ENCODE peak calls at places on chromosome 9, in six cellular contexts. O is tibial nerve, I is left ventricle myocardium inferior, X is psoas muscle, C is K562, R is IMR-90. P is an unnamed sample. For H3K4me1 and H3K36me3, the result is how much of the 10 kb centered on the place peaks cover.

GRCh38 chr9:80061940-80062339 is 490.2 kb downstream of the TLE4 start:
- DNase-seq in O (peak), I (no peak), X (no peak), C (no peak), R (peak), P (no peak)

GRCh38 chr9:97176206-97176605 is 131.3 kb upstream of the CCDC180 start:
- DNase-seq in O (no peak), I (no peak), X (peak), C (no peak), R (no peak), P (no peak)

GRCh38 chr9:110592075-110592830 is 12.7 kb upstream of the SVEP1 start:
- DNase-seq in O (no peak), I (no peak), X (no peak), C (no peak), R (peak), P (no peak)

GRCh38 chr9:123725389-123725788 is 204.5 kb downstream of the DENND1A start:
- DNase-seq in O (no peak), I (peak), X (peak), C (no peak), R (peak), P (no peak)

GRCh38 chr9:123044556-123044955 is 11.1 kb downstream of the GPR21 start:
- DNase-seq in O (no peak), I (no peak), X (no peak), C (no peak), R (peak), P (no peak)

GRCh38 chr9:121282309-121283071 is 14.5 kb downstream of the GSN start:
- DNase-seq in O (peak), I (peak), X (peak), C (no peak), R (peak), P (peak)

GRCh38 chr9:22840641-22841040 is 394.0 kb downstream of the DMRTA1 start:
- DNase-seq in O (no peak), I (no peak), X (no peak), C (no peak), R (no peak), P (no peak)

GRCh38 chr9:125272697-125273096 is 11.1 kb downstream of the GAPVD1 start:
- DNase-seq in O (no peak), I (no peak), X (no peak), C (no peak), R (peak), P (no peak)

GRCh38 chr9:128887914-128888350 is 6.0 kb downstream of the LRRC8A start:
- DNase-seq in O (no peak), I (no peak), X (no peak), C (no peak), R (no peak), P (no peak)

GRCh38 chr9:36486933-36487481 is 85.7 kb upstream of the MELK start:
- DNase-seq in O (no peak), I (peak), X (peak), C (peak), R (no peak), P (peak)

GRCh38 chr9:101397746-101398334 is 578 bp downstream of the MRPL50 start:
- DNase-seq in O (no peak), I (no peak), X (no peak), C (no peak), R (no peak), P (no peak)

GRCh38 chr9:133384736-133385321 is 8.7 kb downstream of the STKLD1 start:
- DNase-seq in O (no peak), I (no peak), X (no peak), C (no peak), R (no peak), P (no peak)

GRCh38 chr9:120394058-120394669 is 185.8 kb downstream of the CDK5RAP2 start:
- DNase-seq in O (no peak), I (no peak), X (no peak), C (no peak), R (peak), P (no peak)

GRCh38 chr9:6984941-6985578 is 227.3 kb downstream of the KDM4C start:
- DNase-seq in O (no peak), I (no peak), X (no peak), C (no peak), R (no peak), P (no peak)

GRCh38 chr9:120830151-120830550 is 12.6 kb downstream of the PSMD5 start:
- DNase-seq in O (no peak), I (no peak), X (no peak), C (peak), R (peak), P (no peak)

GRCh38 chr9:114696814-114697544 is 15.0 kb upstream of the TEX48 start:
- DNase-seq in O (no peak), I (no peak), X (no peak), C (no peak), R (peak), P (no peak)

GRCh38 chr9:114465906-114466900 is 39.1 kb downstream of the WHRN start:
- DNase-seq in O (no peak), I (no peak), X (no peak), C (no peak), R (no peak), P (no peak)

GRCh38 chr9:121463026-121463827 is 36.4 kb downstream of the GGTA1 start:
- DNase-seq in O (peak), I (peak), X (peak), C (peak), R (peak), P (no peak)

GRCh38 chr9:36929350-36929675 is 104.8 kb downstream of the PAX5 start:
- DNase-seq in O (no peak), I (no peak), X (no peak), C (no peak), R (no peak), P (no peak)

GRCh38 chr9:38114905-38115304 is 45.9 kb upstream of the SHB start:
- DNase-seq in O (no peak), I (no peak), X (no peak), C (no peak), R (no peak), P (no peak)

GRCh38 chr9:22645893-22646292 is 199.3 kb downstream of the DMRTA1 start:
- DNase-seq in O (no peak), I (no peak), X (no peak), C (no peak), R (peak), P (no peak)

GRCh38 chr9:70113403-70114022 is 69.9 kb downstream of the MAMDC2 start:
- DNase-seq in O (peak), I (peak), X (peak), C (peak), R (peak), P (no peak)

GRCh38 chr9:101495810-101496209 is 37.8 kb upstream of the RNF20 start:
- DNase-seq in O (no peak), I (no peak), X (no peak), C (no peak), R (peak), P (no peak)

GRCh38 chr9:91207889-91208651 is 153.6 kb downstream of the AUH start:
- DNase-seq in O (no peak), I (no peak), X (no peak), C (no peak), R (peak), P (peak)

GRCh38 chr9:137554349-137554748 is 2.7 kb downstream of the MRPL41 start:
- DNase-seq in O (no peak), I (no peak), X (no peak), C (no peak), R (no peak), P (no peak)

GRCh38 chr9:89813482-89813881 is 208.7 kb downstream of the GADD45G start:
- DNase-seq in O (no peak), I (no peak), X (no peak), C (no peak), R (no peak), P (no peak)

GRCh38 chr9:129333613-129333960 is 155.5 kb upstream of the IER5L start:
- DNase-seq in O (no peak), I (no peak), X (no peak), C (no peak), R (no peak), P (peak)

GRCh38 chr9:125996671-125997509 is 249.7 kb downstream of the PBX3 start:
- DNase-seq in O (no peak), I (no peak), X (peak), C (no peak), R (no peak), P (peak)

GRCh38 chr9:116059466-116059865 is 94.1 kb upstream of the PAPPA start:
- DNase-seq in O (no peak), I (no peak), X (no peak), C (no peak), R (no peak), P (no peak)

GRCh38 chr9:35771943-35772342 is 17.9 kb upstream of the MSMP start:
- DNase-seq in O (no peak), I (no peak), X (no peak), C (no peak), R (no peak), P (no peak)

GRCh38 chr9:135581636-135582426 is 20.3 kb downstream of the PAEP start:
- DNase-seq in O (no peak), I (no peak), X (peak), C (no peak), R (no peak), P (no peak)

GRCh38 chr9:108759835-108760234 is 96.0 kb downstream of the ACTL7B start:
- DNase-seq in O (no peak), I (no peak), X (no peak), C (no peak), R (no peak), P (no peak)

GRCh38 chr9:91483189-91483691 is 59.6 kb upstream of the NFIL3 start:
- DNase-seq in O (no peak), I (no peak), X (no peak), C (no peak), R (peak), P (no peak)

GRCh38 chr9:117917873-117918272 is 213.7 kb downstream of the TLR4 start:
- DNase-seq in O (no peak), I (no peak), X (no peak), C (no peak), R (no peak), P (no peak)

DNA sequence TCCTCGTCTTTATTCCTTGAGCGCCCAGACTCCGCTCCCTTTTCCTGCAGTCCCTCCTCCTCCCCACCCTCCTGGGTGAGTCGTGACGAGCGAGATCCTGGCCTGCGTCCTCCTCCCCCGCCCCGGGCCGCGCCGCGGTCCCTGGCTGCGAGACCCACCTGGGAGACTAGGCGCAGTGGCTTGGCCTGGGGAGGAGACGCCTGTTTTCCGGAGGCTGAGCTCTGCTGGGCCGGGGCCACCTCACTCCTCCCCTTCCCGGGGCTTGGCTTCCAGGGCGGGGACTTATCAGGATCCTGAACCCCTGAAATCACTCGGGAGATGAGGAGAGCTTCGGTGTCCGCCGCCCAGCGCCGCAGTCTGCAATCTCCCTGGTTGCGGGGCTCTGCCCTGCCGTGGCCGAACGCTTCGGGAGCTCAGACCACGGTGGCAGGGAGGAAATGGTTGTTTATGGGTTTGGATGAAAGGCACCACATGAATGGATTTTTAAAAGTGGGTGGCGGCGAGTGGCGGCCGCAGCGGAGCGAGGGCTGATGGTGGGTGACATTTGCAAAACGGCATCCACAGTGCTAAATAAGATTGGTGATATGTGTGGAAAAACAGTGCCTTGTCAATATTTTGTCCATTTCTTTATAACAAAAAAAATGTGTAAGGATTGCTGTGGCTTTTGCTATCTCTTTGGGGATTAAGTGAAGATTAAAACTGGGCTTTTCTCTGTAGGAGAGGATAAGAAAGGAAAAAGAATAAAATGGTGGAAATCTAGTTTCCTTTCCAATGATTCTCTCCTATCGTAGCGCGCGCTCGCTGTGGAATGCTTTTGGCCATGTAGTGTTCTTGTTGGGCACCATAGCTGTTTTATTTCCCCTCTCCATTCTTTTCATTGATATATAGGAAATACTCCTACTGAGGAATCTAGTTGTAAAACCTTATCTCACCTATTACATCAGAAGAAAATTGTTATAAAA is 1.2 kb downstream of the STXBP1 start:
- DNase-seq in O (peak), I (peak), X (peak), C (peak), R (peak), P (peak)
- H3K4me1 ChIP-seq in O (under half), I (half or more), X (under half), C (under half), R (under half), P (under half)

GRCh38 chr9:21491742-21492141 is 9.6 kb upstream of the IFNE start:
- DNase-seq in O (no peak), I (no peak), X (no peak), C (no peak), R (no peak), P (no peak)
- TF ChIP-seq CTCF in O (no peak), I (no peak), X (no peak), C (no peak), R (peak), P (no peak)

GRCh38 chr9:113176748-113177147 is 25.9 kb downstream of the SLC31A2 start:
- DNase-seq in O (no peak), I (no peak), X (no peak), C (no peak), R (no peak), P (no peak)
- H3K36me3 ChIP-seq in O (under half), I (half or more), X (half or more), C (half or more), R (under half), P (under half)

GRCh38 chr9:81669011-81669739 is 20.2 kb downstream of the TLE1 start:
- DNase-seq in O (no peak), I (no peak), X (no peak), C (no peak), R (peak), P (no peak)

GRCh38 chr9:81671880-81672280 is 17.5 kb downstream of the TLE1 start:
- DNase-seq in O (peak), I (peak), X (peak), C (no peak), R (peak), P (peak)

GRCh38 chr9:81678088-81678487 is 11.3 kb downstream of the TLE1 start:
- DNase-seq in O (no peak), I (no peak), X (no peak), C (no peak), R (no peak), P (no peak)

DNA sequence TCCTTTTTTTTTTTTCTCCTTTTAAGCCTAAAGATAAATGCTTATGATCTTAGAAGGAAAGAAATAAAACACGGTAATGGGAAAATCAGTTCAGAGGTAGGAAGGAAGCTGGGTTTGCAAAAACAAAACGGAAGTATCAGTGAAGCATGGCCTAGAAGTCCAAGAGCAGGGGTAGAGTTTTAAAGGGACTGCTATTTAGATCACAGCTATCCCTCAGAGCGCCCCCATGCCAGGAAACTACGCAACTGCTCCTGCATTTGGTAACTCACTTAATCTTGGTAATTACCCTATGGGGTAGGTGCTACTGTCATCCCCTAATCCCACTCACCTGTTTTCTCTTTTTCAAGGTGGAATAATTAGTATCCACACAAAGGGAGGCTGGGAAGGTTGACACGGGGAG is 16.0 kb downstream of the TLE1 start:
- DNase-seq in O (no peak), I (no peak), X (no peak), C (no peak), R (no peak), P (no peak)
- H3K4me1 ChIP-seq in O (under half), I (half or more), X (under half), C (under half), R (under half), P (under half)

DNA sequence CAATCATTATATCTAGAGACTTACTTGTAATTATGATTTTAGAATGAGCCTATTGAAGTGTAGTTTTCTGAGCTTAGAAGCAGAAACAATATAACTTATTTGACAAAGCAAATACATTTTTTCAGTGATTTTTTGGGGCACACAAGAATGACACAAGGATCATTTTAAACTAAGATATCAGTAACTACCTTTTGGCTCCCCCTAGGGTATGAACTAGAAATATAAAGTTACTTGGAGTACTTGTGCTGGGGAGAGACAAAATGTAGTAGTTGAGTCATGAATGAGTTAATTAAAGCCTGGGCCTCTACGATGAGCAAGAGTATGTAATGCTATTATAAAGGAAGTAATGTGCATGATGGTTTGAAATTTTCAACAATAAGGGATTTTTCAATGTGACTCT is 1244.1 kb upstream of the ACO1 start:
- DNase-seq in O (no peak), I (no peak), X (no peak), C (no peak), R (no peak), P (no peak)
- TF ChIP-seq CTCF in O (no peak), I (no peak), X (no peak), C (no peak), R (peak), P (no peak)

DNA sequence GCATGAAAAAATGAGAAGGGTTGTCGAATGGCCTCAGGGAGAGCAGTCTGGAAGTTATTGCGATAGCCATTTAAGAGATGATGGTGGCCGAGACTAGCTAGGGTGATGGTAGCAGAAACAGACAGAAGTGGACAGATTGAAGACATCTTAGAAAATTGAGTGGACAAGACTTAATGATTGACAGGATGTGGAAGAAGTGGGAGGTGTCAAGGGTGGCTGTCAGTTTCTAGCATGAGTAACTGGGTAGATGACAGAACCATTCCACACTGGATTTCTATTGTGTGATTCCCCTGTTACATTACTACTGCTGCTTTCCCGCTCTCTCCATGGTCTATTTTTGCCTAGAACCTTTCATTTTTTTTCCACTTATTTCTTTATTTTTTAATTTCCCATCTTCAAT is 12.6 kb downstream of the CHMP5 start:
- DNase-seq in O (no peak), I (no peak), X (no peak), C (no peak), R (no peak), P (no peak)
- H3K36me3 ChIP-seq in O (under half), I (half or more), X (half or more), C (half or more), R (half or more), P (under half)

GRCh38 chr9:127133739-127134167 is 11.3 kb upstream of the ANGPTL2 start:
- DNase-seq in O (peak), I (peak), X (peak), C (no peak), R (peak), P (peak)

GRCh38 chr9:127131871-127132270 is 9.4 kb upstream of the ANGPTL2 start:
- DNase-seq in O (no peak), I (no peak), X (no peak), C (no peak), R (peak), P (no peak)

GRCh38 chr9:127132921-127133647 is 10.6 kb upstream of the ANGPTL2 start:
- DNase-seq in O (no peak), I (no peak), X (peak), C (no peak), R (peak), P (no peak)

GRCh38 chr9:127130661-127131538 is 8.5 kb upstream of the ANGPTL2 start:
- DNase-seq in O (peak), I (peak), X (peak), C (no peak), R (peak), P (no peak)

GRCh38 chr9:127132375-127132774 is 9.9 kb upstream of the ANGPTL2 start:
- DNase-seq in O (no peak), I (no peak), X (peak), C (no peak), R (no peak), P (no peak)
- H3K4me1 ChIP-seq in O (under half), I (half or more), X (half or more), C (under half), R (under half), P (under half)

GRCh38 chr9:86098793-86099694 is at the start of gene GOLM1:
- DNase-seq in O (no peak), I (peak), X (peak), C (peak), R (peak), P (peak)
- TF ChIP-seq CTCF in O (no peak), I (no peak), X (peak), C (no peak), R (no peak), P (peak)

GRCh38 chr9:74736635-74737034 is 151.1 kb downstream of the TRPM6 start:
- DNase-seq in O (no peak), I (no peak), X (no peak), C (no peak), R (no peak), P (no peak)

GRCh38 chr9:74742792-74743389 is 144.8 kb downstream of the TRPM6 start:
- DNase-seq in O (peak), I (no peak), X (no peak), C (peak), R (peak), P (no peak)

GRCh38 chr9:74742176-74742575 is 145.5 kb downstream of the TRPM6 start:
- DNase-seq in O (no peak), I (no peak), X (no peak), C (no peak), R (no peak), P (no peak)
- H3K36me3 ChIP-seq in O (under half), I (under half), X (under half), C (under half), R (under half), P (under half)